ENCODE peak calls at places on chromosomes 1 and 21, in nine cellular contexts. G is progenitor cell of endocrine pancreas, L is A549, Z is HepG2, X is GM12878, V is astrocyte of the spinal cord, O is endodermal cell, R is A673, Y is AG09319. I is an unnamed sample.

GRCh38 chr1:84442256-84442655 is 36.8 kb upstream of the RPF1 start:
- DNase-seq in Y (peak; percentile 72), Z (peak; percentile 30), R (peak; percentile 77), G (no peak), X (peak; percentile 73), V (peak; percentile 91), O (no peak), L (peak; percentile 16), I (peak; percentile 6)

GRCh38 chr1:181806791-181807190 is 254.7 kb downstream of the ZNF648 start:
- DNase-seq in Z (no peak), R (no peak), L (no peak), G (no peak), V (no peak), X (no peak), O (no peak), Y (no peak), I (peak; percentile 27)

GRCh38 chr1:85576642-85577420 is 3.7 kb upstream of the CCN1 start:
- DNase-seq in R (peak; percentile 92), Y (peak; percentile 80), X (no peak), O (peak; percentile 95), Z (peak; percentile 37), V (peak; percentile 94), G (peak; percentile 79), L (peak; percentile 43), I (peak; percentile 93)

GRCh38 chr1:39394059-39394458 is 97.4 kb upstream of the BMP8A start:
- DNase-seq in Y (no peak), R (no peak), Z (no peak), G (no peak), V (no peak), L (no peak), O (no peak), X (no peak), I (no peak)

GRCh38 chr1:224065455-224065854 is 48.5 kb upstream of the FBXO28 start:
- DNase-seq in X (no peak), R (no peak), L (no peak), Z (no peak), Y (no peak), G (no peak), V (peak; percentile 67), O (no peak), I (no peak)

GRCh38 chr1:110056284-110056680 is 14.2 kb downstream of the ALX3 start:
- DNase-seq in G (no peak), L (no peak), R (no peak), Z (no peak), X (no peak), V (no peak), Y (no peak), O (no peak), I (no peak)

GRCh38 chr1:5594056-5594956 is 397.9 kb downstream of the NPHP4 start:
- DNase-seq in Z (no peak), X (no peak), O (no peak), Y (no peak), L (no peak), R (no peak), G (no peak), V (no peak), I (no peak)

GRCh38 chr1:5220881-5221280 is 566.5 kb downstream of the AJAP1 start:
- DNase-seq in O (no peak), Y (no peak), G (no peak), Z (no peak), R (no peak), V (no peak), L (no peak), X (no peak), I (no peak)

GRCh38 chr1:114512595-114513280 is 1.7 kb upstream of the TRIM33 start:
- DNase-seq in O (no peak), V (no peak), R (no peak), Z (no peak), Y (no peak), L (no peak), G (no peak), X (no peak), I (no peak)

GRCh38 chr1:76950306-76950705 is 83.0 kb downstream of the ST6GALNAC5 start:
- DNase-seq in X (no peak), G (no peak), O (no peak), R (no peak), V (no peak), L (no peak), Y (no peak), Z (no peak), I (no peak)

GRCh38 chr1:234322979-234323378 is 50.3 kb upstream of the COA6 start:
- DNase-seq in V (peak; percentile 8), L (no peak), Y (no peak), R (peak; percentile 69), O (peak; percentile 95), G (no peak), Z (peak; percentile 44), X (no peak), I (peak; percentile 81)

GRCh38 chr1:202957733-202958543 is at the start of gene ADIPOR1:
- DNase-seq in Y (peak; percentile 50), V (peak; percentile 83), O (peak; percentile 98), X (peak; percentile 32), Z (peak; percentile 71), G (peak; percentile 86), L (peak; percentile 95), R (peak; percentile 91), I (peak; percentile 94)

GRCh38 chr1:93702102-93702827 is 20.6 kb upstream of the BCAR3 start:
- DNase-seq in Y (no peak), R (no peak), G (no peak), V (no peak), Z (no peak), L (no peak), X (no peak), O (no peak), I (no peak)

GRCh38 chr1:1876335-1876935 is 14.5 kb downstream of the GNB1 start:
- DNase-seq in Y (no peak), R (no peak), Z (no peak), X (no peak), L (no peak), V (no peak), G (no peak), O (no peak), I (no peak)

GRCh38 chr1:246012271-246012854 is 494.7 kb downstream of the SMYD3 start:
- DNase-seq in O (peak; percentile 51), Z (peak; percentile 34), V (peak; percentile 54), R (peak; percentile 55), L (peak; percentile 17), X (no peak), G (no peak), Y (no peak), I (peak; percentile 54)

GRCh38 chr1:153352523-153352922 is 3.9 kb upstream of the PGLYRP4 start:
- DNase-seq in G (peak; percentile 48), R (peak; percentile 72), L (peak; percentile 77), V (peak; percentile 61), Z (peak; percentile 52), Y (peak; percentile 31), X (no peak), O (peak; percentile 81), I (peak; percentile 77)
- TF ChIP-seq CTCF in G (peak; percentile 97), R (peak; percentile 94), L (peak; percentile 94), V (peak; percentile 88), Z (peak; percentile 81), Y (peak; percentile 93), X (peak; percentile 88), O (peak; percentile 98), I (peak; percentile 94)

GRCh38 chr1:219544163-219544846 is 68.6 kb downstream of the ZC3H11B start:
- DNase-seq in Y (no peak), Z (no peak), V (peak; percentile 28), O (no peak), L (no peak), R (no peak), X (no peak), G (no peak), I (no peak)
- TF ChIP-seq CTCF in Y (peak; percentile 21), Z (no peak), V (peak; percentile 12), O (peak; percentile 42), L (peak; percentile 38), R (no peak), X (peak; percentile 30), G (no peak), I (no peak)

GRCh38 chr1:30875916-30876315 is 32.6 kb downstream of the SDC3 start:
- DNase-seq in L (no peak), O (no peak), Y (no peak), X (no peak), R (no peak), V (no peak), Z (no peak), G (no peak), I (no peak)

GRCh38 chr1:30877205-30877912 is 31.2 kb downstream of the SDC3 start:
- DNase-seq in L (no peak), O (no peak), X (no peak), Z (no peak), G (no peak), Y (peak; percentile 82), V (peak; percentile 64), R (peak; percentile 57), I (no peak)

GRCh38 chr1:30875197-30875596 is 33.4 kb downstream of the SDC3 start:
- DNase-seq in G (no peak), Y (no peak), R (no peak), O (no peak), L (no peak), V (no peak), X (no peak), Z (no peak), I (no peak)

GRCh38 chr1:30878016-30878415 is 30.5 kb downstream of the SDC3 start:
- DNase-seq in V (no peak), L (no peak), Z (no peak), R (no peak), X (no peak), Y (no peak), O (no peak), G (no peak), I (no peak)

GRCh38 chr1:30876451-30877204 is 31.9 kb downstream of the SDC3 start:
- DNase-seq in Z (no peak), V (no peak), L (no peak), Y (no peak), R (no peak), O (no peak), G (no peak), X (no peak), I (no peak)
- TF ChIP-seq CTCF in Z (peak; percentile 23), V (peak; percentile 6), L (no peak), Y (peak; percentile 4), R (peak; percentile 29), O (peak; percentile 61), G (peak; percentile 8), X (no peak), I (no peak)

GRCh38 chr21:32356874-32357395 is 35.9 kb downstream of the URB1 start:
- DNase-seq in R (no peak), Z (no peak), O (no peak), L (no peak), X (no peak), G (no peak), V (no peak), Y (no peak), I (no peak)

GRCh38 chr21:32364801-32365200 is 28.0 kb downstream of the URB1 start:
- DNase-seq in Z (peak; percentile 3), G (no peak), V (peak; percentile 25), R (no peak), Y (no peak), O (no peak), L (no peak), X (no peak), I (peak; percentile 48)

GRCh38 chr21:32364387-32364786 is 28.4 kb downstream of the URB1 start:
- DNase-seq in X (no peak), L (no peak), G (no peak), R (no peak), O (no peak), V (peak; percentile 65), Z (peak; percentile 81), Y (no peak), I (peak; percentile 15)

GRCh38 chr21:32360401-32360981 is 32.3 kb downstream of the URB1 start:
- DNase-seq in L (no peak), Z (no peak), V (no peak), O (no peak), Y (no peak), R (no peak), X (no peak), G (no peak), I (no peak)

GRCh38 chr21:32359719-32360260 is 33.0 kb downstream of the URB1 start:
- DNase-seq in G (no peak), O (no peak), Z (peak; percentile 52), V (no peak), R (no peak), Y (no peak), X (no peak), L (peak; percentile 50), I (no peak)
- TF ChIP-seq CTCF in G (no peak), O (peak; percentile 44), Z (peak; percentile 60), V (peak; percentile 24), R (peak; percentile 24), Y (no peak), X (peak; percentile 8), L (no peak), I (no peak)

I was measured in neural progenitor cell.